ENCODE peak calls at places on chromosomes 12 and 14, in six cellular contexts. L is activated CD8-positive, alpha-beta T cell treated with anti-CD3 and anti-CD28 coated beads, Interleukin-2, amount 10 ng/mL, durations not matched to agents 7 days and 5 days; K is activated CD4-positive, alpha-beta T cell treated with anti-CD3 and anti-CD28 coated beads for 24 hours; T is NCI-H526; X is RKO; J is GM23248. S is an unnamed sample.

GRCh38 chr14:68687746-68688145 is 105.1 kb downstream of the ZFP36L1 start:
- DNase-seq in L (no peak), K (no peak), T (no peak), X (peak; percentile 91), J (peak; percentile 95), S (peak; percentile 88)

GRCh38 chr14:91311284-91311662 is 66.8 kb upstream of the GPR68 start:
- DNase-seq in L (peak; percentile 82), K (no peak), T (no peak), X (no peak), J (no peak), S (no peak)

GRCh38 chr14:99982449-99983250 is 82.6 kb upstream of the EVL start:
- DNase-seq in L (peak; percentile 78), K (peak; percentile 48), T (peak; percentile 76), X (peak; percentile 72), J (peak; percentile 77), S (no peak)

GRCh38 chr14:97477353-97477752 is 680.2 kb downstream of the VRK1 start:
- DNase-seq in L (no peak), K (no peak), T (no peak), X (no peak), J (no peak), S (no peak)

GRCh38 chr14:67932708-67933107 is 113.1 kb downstream of the RAD51B start:
- DNase-seq in L (no peak), K (no peak), T (no peak), X (no peak), J (no peak), S (no peak)

GRCh38 chr14:96792003-96792402 is 5.2 kb upstream of the VRK1 start:
- DNase-seq in L (no peak), K (no peak), T (no peak), X (peak; percentile 25), J (no peak), S (no peak)

GRCh38 chr12:21756699-21757098 is 17.8 kb downstream of the KCNJ8 start:
- DNase-seq in L (no peak), K (no peak), T (no peak), X (no peak), J (no peak), S (no peak)

GRCh38 chr12:11824736-11825135 is 175.3 kb downstream of the ETV6 start:
- DNase-seq in L (no peak), K (no peak), T (no peak), X (no peak), J (no peak), S (no peak)

GRCh38 chr14:39880106-39880695 is 448.0 kb upstream of the FBXO33 start:
- DNase-seq in L (no peak), K (no peak), T (no peak), X (no peak), J (no peak), S (no peak)

GRCh38 chr12:93883436-93884154 is 206.4 kb downstream of the CRADD start:
- DNase-seq in L (no peak), K (no peak), T (no peak), X (no peak), J (peak; percentile 91), S (peak; percentile 40)

GRCh38 chr14:104682107-104682593 is 7.3 kb upstream of the INF2 start:
- DNase-seq in L (no peak), K (no peak), T (no peak), X (no peak), J (no peak), S (no peak)

GRCh38 chr12:67449591-67450052 is 180.5 kb downstream of the CAND1 start:
- DNase-seq in L (peak; percentile 33), K (no peak), T (no peak), X (no peak), J (no peak), S (no peak)

GRCh38 chr12:11881835-11882234 is 188.9 kb upstream of the BCL2L14 start:
- DNase-seq in L (no peak), K (no peak), T (no peak), X (no peak), J (no peak), S (no peak)

GRCh38 chr12:118061876-118062791 is 1.2 kb upstream of the WSB2 start:
- DNase-seq in L (peak; percentile 30), K (no peak), T (peak; percentile 71), X (peak; percentile 72), J (peak; percentile 75), S (no peak)

GRCh38 chr14:104869669-104870367 is 4.8 kb downstream of the CEP170B start:
- DNase-seq in L (no peak), K (no peak), T (no peak), X (no peak), J (no peak), S (no peak)

GRCh38 chr14:90549794-90550591 is 153.2 kb downstream of the CALM1 start:
- DNase-seq in L (no peak), K (no peak), T (peak; percentile 85), X (no peak), J (no peak), S (no peak)

GRCh38 chr12:131468206-131468605 is 242.7 kb upstream of the SFSWAP start:
- DNase-seq in L (no peak), K (no peak), T (no peak), X (no peak), J (no peak), S (no peak)

GRCh38 chr12:42960087-42960527 is 370.6 kb upstream of the PRICKLE1 start:
- DNase-seq in L (no peak), K (no peak), T (no peak), X (no peak), J (peak; percentile 3), S (no peak)

GRCh38 chr12:111430418-111431353 is 25.0 kb downstream of the SH2B3 start:
- DNase-seq in L (peak; percentile 66), K (peak; percentile 40), T (no peak), X (no peak), J (no peak), S (no peak)

GRCh38 chr12:39912211-39912980 is 193.5 kb downstream of the SLC2A13 start:
- DNase-seq in L (no peak), K (no peak), T (peak; percentile 0), X (no peak), J (no peak), S (no peak)

GRCh38 chr12:23938422-23938821 is 11.0 kb downstream of the SOX5 start:
- DNase-seq in L (no peak), K (no peak), T (no peak), X (no peak), J (no peak), S (no peak)

GRCh38 chr14:105867961-105868599 is 341.7 kb downstream of the TMEM121 start:
- DNase-seq in L (no peak), K (no peak), T (no peak), X (no peak), J (no peak), S (no peak)

GRCh38 chr14:59098377-59098776 is 90.1 kb upstream of the DAAM1 start:
- DNase-seq in L (no peak), K (no peak), T (no peak), X (peak; percentile 3), J (peak; percentile 93), S (peak; percentile 58)

GRCh38 chr12:28998662-28999120 is 150.4 kb upstream of the FAR2 start:
- DNase-seq in L (no peak), K (no peak), T (peak; percentile 19), X (peak; percentile 37), J (peak; percentile 69), S (no peak)

GRCh38 chr12:37733856-37734255 is 582.7 kb upstream of the ALG10B start:
- DNase-seq in L (no peak), K (no peak), T (no peak), X (no peak), J (no peak), S (no peak)

GRCh38 chr12:49885118-49885517 is 18.6 kb downstream of the FAIM2 start:
- DNase-seq in L (no peak), K (no peak), T (peak; percentile 52), X (no peak), J (no peak), S (no peak)

GRCh38 chr14:97840159-97840558 is 1043.0 kb downstream of the VRK1 start:
- DNase-seq in L (no peak), K (no peak), T (no peak), X (no peak), J (no peak), S (no peak)

GRCh38 chr12:117091758-117092510 is 7.3 kb downstream of the TESC start:
- DNase-seq in L (no peak), K (no peak), T (no peak), X (no peak), J (no peak), S (no peak)